ENCODE peak calls at places on chromosomes 12 and 14, in four cellular contexts. R is body of pancreas, Z is AG10803, W is tibial artery. E is an unnamed sample.

GRCh38 chr12:3311491-3312103 is 179.4 kb upstream of the PRMT8 start:
- DNase-seq in R (no peak), Z (no peak), W (no peak), E (no peak)

GRCh38 chr14:59688224-59689170 is 111.9 kb upstream of the CCDC175 start:
- DNase-seq in R (no peak), Z (peak; percentile 57), W (peak; percentile 77), E (no peak)

GRCh38 chr12:60263146-60263545 is 667.3 kb downstream of the SLC16A7 start:
- DNase-seq in R (no peak), Z (peak; percentile 5), W (no peak), E (no peak)

GRCh38 chr14:60311417-60311816 is 62.4 kb downstream of the PPM1A start:
- DNase-seq in R (no peak), Z (peak; percentile 40), W (no peak), E (no peak)

GRCh38 chr14:69712637-69713088 is 54.3 kb upstream of the SRSF5 start:
- DNase-seq in R (no peak), Z (no peak), W (no peak), E (no peak)

GRCh38 chr12:91138337-91138905 is 27.1 kb upstream of the LUM start:
- DNase-seq in R (no peak), Z (peak; percentile 40), W (no peak), E (no peak)

GRCh38 chr12:61282790-61283575 is 977.2 kb upstream of the USP15 start:
- DNase-seq in R (no peak), Z (no peak), W (no peak), E (no peak)

GRCh38 chr14:41374092-41374491 is 232.6 kb upstream of the LRFN5 start:
- DNase-seq in R (no peak), Z (no peak), W (no peak), E (no peak)

GRCh38 chr12:2152134-2152533 is 99.3 kb downstream of the CACNA1C start:
- DNase-seq in R (no peak), Z (no peak), W (no peak), E (no peak)

GRCh38 chr12:18782827-18783226 is 44.9 kb downstream of the CAPZA3 start:
- DNase-seq in R (no peak), Z (no peak), W (no peak), E (no peak)

GRCh38 chr12:10249690-10250455 is 37.2 kb downstream of the GABARAPL1 start:
- DNase-seq in R (no peak), Z (no peak), W (no peak), E (no peak)

GRCh38 chr14:58969951-58970751 is 218.3 kb upstream of the DAAM1 start:
- DNase-seq in R (no peak), Z (peak; percentile 10), W (no peak), E (no peak)

GRCh38 chr14:60637490-60638452 is 11.5 kb downstream of the SIX1 start:
- DNase-seq in R (no peak), Z (peak; percentile 39), W (no peak), E (no peak)

GRCh38 chr12:125169451-125169850 is 104.2 kb downstream of the AACS start:
- DNase-seq in R (no peak), Z (no peak), W (no peak), E (no peak)

GRCh38 chr14:99325591-99325990 is 53.6 kb upstream of the BCL11B start:
- DNase-seq in R (no peak), Z (no peak), W (no peak), E (no peak)

GRCh38 chr12:129363041-129363440 is 509.8 kb downstream of the GLT1D1 start:
- DNase-seq in R (no peak), Z (no peak), W (no peak), E (no peak)

GRCh38 chr12:75641031-75641780 is 129.8 kb upstream of the KRR1 start:
- DNase-seq in R (no peak), Z (peak; percentile 91), W (no peak), E (no peak)

GRCh38 chr12:130924946-130925345 is 28.8 kb upstream of the ADGRD1 start:
- DNase-seq in R (no peak), Z (no peak), W (no peak), E (no peak)

GRCh38 chr14:99272669-99273024 is 650 bp upstream of the BCL11B start:
- DNase-seq in R (no peak), Z (no peak), W (no peak), E (no peak)

GRCh38 chr12:33450480-33450879 is 10.9 kb upstream of the SYT10 start:
- DNase-seq in R (no peak), Z (no peak), W (no peak), E (no peak)
- TF ChIP-seq CTCF in R (no peak), Z (no peak), W (no peak), E (no peak)

GRCh38 chr12:83827860-83828259 is 1084.7 kb downstream of the SLC6A15 start:
- DNase-seq in R (no peak), Z (no peak), W (no peak), E (no peak)
- TF ChIP-seq CTCF in R (no peak), Z (peak; percentile 6), W (no peak), E (peak; percentile 21)

GRCh38 chr14:90276627-90277367 is 20.4 kb downstream of the PSMC1 start:
- DNase-seq in R (no peak), Z (no peak), W (no peak), E (no peak)
- TF ChIP-seq CTCF in R (no peak), Z (no peak), W (no peak), E (no peak)

GRCh38 chr14:29927596-29928341 is at the start of gene PRKD1:
- DNase-seq in R (peak; percentile 69), Z (peak; percentile 71), W (peak; percentile 80), E (peak; percentile 50)
- TF ChIP-seq CTCF in R (peak; percentile 29), Z (peak; percentile 5), W (peak; percentile 18), E (no peak)

GRCh38 chr12:6939187-6939540 is 4.5 kb upstream of the RNU7-1 start:
- DNase-seq in R (no peak), Z (no peak), W (no peak), E (no peak)

GRCh38 chr12:6937481-6938352 is 5.9 kb upstream of the RNU7-1 start:
- DNase-seq in R (peak; percentile 95), Z (peak; percentile 91), W (peak; percentile 96), E (peak; percentile 73)

GRCh38 chr12:6936378-6936638 is 7.3 kb upstream of the RNU7-1 start:
- DNase-seq in R (no peak), Z (no peak), W (no peak), E (no peak)

GRCh38 chr12:6936642-6937480 is 6.8 kb upstream of the RNU7-1 start:
- DNase-seq in R (no peak), Z (no peak), W (no peak), E (no peak)

GRCh38 chr12:6938353-6939186 is 5.0 kb upstream of the RNU7-1 start:
- DNase-seq in R (peak; percentile 43), Z (no peak), W (no peak), E (no peak)
- TF ChIP-seq CTCF in R (no peak), Z (no peak), W (no peak), E (no peak)

GRCh38 chr12:104643093-104643646 is 186.4 kb downstream of the CHST11 start:
- DNase-seq in R (no peak), Z (no peak), W (no peak), E (no peak)
- TF ChIP-seq CTCF in R (no peak), Z (no peak), W (no peak), E (no peak)

DNA sequence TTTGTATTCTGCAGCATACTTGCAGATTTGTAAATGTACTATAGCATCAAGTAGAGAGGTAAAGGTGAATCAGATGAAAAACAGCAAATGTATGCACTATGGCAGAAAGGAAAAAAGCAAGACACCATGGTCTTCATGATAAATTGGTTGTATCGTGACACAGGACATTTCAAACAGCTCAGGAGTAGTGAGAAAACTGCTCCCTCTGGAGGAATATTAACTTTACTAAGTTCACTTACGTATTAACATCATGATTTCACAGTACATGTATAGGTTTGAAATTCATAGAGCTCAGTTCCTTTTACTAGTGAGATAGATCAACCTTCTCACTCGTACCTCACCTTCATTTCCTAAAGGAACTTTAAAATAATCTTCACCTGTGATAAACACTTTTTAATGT is 6.5 kb downstream of the MBIP start:
- DNase-seq in R (no peak), Z (no peak), W (no peak), E (no peak)
- TF ChIP-seq CTCF in R (no peak), Z (no peak), W (no peak), E (peak; percentile 20)

DNA sequence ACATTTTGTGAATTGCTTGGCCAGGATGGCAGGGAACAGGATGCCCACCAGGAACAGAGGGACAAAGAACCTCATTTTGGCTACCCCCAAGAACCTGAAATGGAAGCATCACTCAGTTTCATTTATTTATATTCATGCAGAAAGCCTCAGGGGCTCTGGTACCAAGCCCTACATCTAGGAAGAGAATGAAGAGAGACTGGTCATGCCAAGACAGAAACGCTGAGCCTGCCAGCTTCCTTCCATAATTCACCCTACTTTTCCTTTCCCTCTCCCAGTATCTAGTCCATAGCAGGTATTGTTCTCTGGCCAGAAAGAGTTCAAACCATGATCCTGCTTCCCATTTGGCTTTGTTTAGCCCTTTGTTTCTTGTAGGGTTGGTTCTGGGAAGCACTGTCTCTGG is at the start of gene LALBA:
- DNase-seq in R (no peak), Z (no peak), W (no peak), E (no peak)
- TF ChIP-seq CTCF in R (no peak), Z (no peak), W (no peak), E (no peak)

DNA sequence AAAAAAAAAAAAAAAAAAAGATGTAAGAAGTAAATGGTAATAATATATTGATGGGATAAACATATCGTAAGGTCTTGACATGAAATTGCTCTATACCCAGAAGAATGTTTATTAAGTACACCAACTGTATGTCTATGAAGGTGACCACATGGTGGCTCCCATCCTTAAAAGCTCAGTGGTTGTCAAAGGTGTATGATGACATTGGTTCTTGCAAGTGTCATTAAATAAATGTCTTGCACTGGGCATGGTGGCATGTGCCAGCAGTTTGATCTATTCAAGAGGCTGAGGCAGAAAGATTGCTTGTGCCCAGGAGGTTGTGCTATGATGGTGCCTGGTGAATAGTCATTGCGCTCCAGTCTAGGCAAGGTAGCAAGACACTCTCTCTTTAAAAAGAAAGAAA is 10.4 kb downstream of the CCT2 start:
- DNase-seq in R (no peak), Z (no peak), W (no peak), E (no peak)
- TF ChIP-seq CTCF in R (no peak), Z (no peak), W (no peak), E (no peak)